ENCODE peak calls at places on chromosomes 12 and 14, in eight cellular contexts. P is NCI-H2029; N is iris pigment epithelial cell; R is NCI-H1694; O is heart left ventricle; Z is EH; X is activated CD4-positive, alpha-beta T cell treated with anti-CD3 and anti-CD28 coated beads, Interleukin-2, amount 50 U/mL, for 48 hours; U is Peyer's patch. H is an unnamed sample.

GRCh38 chr12:50505386-50505827 is 622 bp downstream of the DIP2B start:
- DNase-seq in R (no peak), O (peak; percentile 34), U (peak; percentile 56), X (peak; percentile 50), N (no peak), P (no peak), Z (peak; percentile 39), H (peak; percentile 44)

GRCh38 chr12:91289072-91289471 is 106.5 kb upstream of the DCN start:
- DNase-seq in O (no peak), P (no peak), R (no peak), X (no peak), N (no peak), Z (no peak), U (no peak), H (no peak)

GRCh38 chr12:105053116-105053572 is 31.1 kb downstream of the ALDH1L2 start:
- DNase-seq in Z (peak; percentile 70), O (peak; percentile 55), N (peak; percentile 77), U (peak; percentile 94), P (peak; percentile 47), X (peak; percentile 83), R (peak; percentile 88), H (peak; percentile 54)

GRCh38 chr12:100190013-100190394 is 10.6 kb upstream of the ACTR6 start:
- DNase-seq in Z (peak; percentile 3), P (no peak), U (no peak), X (no peak), N (no peak), O (peak; percentile 32), R (no peak), H (no peak)

GRCh38 chr12:30599631-30600030 is 96.0 kb downstream of the IPO8 start:
- DNase-seq in X (no peak), N (peak; percentile 88), U (no peak), P (peak; percentile 92), Z (no peak), R (no peak), O (no peak), H (no peak)

GRCh38 chr12:57883700-57884099 is 37.2 kb upstream of the CTDSP2 start:
- DNase-seq in P (peak; percentile 78), N (no peak), O (no peak), R (no peak), Z (no peak), U (no peak), X (no peak), H (no peak)

GRCh38 chr12:32399373-32400113 is at the start of gene FGD4:
- DNase-seq in U (peak; percentile 88), Z (peak; percentile 84), X (peak; percentile 68), R (peak; percentile 69), P (peak; percentile 83), O (peak; percentile 87), N (peak; percentile 91), H (peak; percentile 94)

GRCh38 chr12:4174417-4174816 is 99.1 kb upstream of the CCND2 start:
- DNase-seq in R (no peak), P (no peak), O (no peak), N (no peak), Z (no peak), X (no peak), U (no peak), H (no peak)

GRCh38 chr14:89126461-89126860 is 290.6 kb downstream of the FOXN3 start:
- DNase-seq in N (no peak), X (no peak), P (no peak), O (no peak), Z (no peak), R (no peak), U (no peak), H (no peak)

GRCh38 chr12:69779928-69780327 is 41.3 kb downstream of the RAB3IP start:
- DNase-seq in O (no peak), Z (peak; percentile 30), N (peak; percentile 55), R (no peak), X (peak; percentile 6), U (peak; percentile 45), P (no peak), H (no peak)

GRCh38 chr12:132651444-132652100 is 33.0 kb downstream of the P2RX2 start:
- DNase-seq in R (no peak), U (no peak), O (no peak), P (no peak), Z (peak; percentile 6), X (no peak), N (no peak), H (no peak)

GRCh38 chr12:122944588-122944987 is 21.7 kb downstream of the ABCB9 start:
- DNase-seq in R (no peak), P (no peak), X (no peak), N (no peak), Z (peak; percentile 50), O (no peak), U (peak; percentile 57), H (no peak)

GRCh38 chr12:14950982-14951746 is 10.2 kb downstream of the ARHGDIB start:
- DNase-seq in U (no peak), Z (no peak), P (no peak), R (no peak), N (peak; percentile 42), O (peak; percentile 32), X (no peak), H (peak; percentile 57)

GRCh38 chr12:25322351-25322750 is 71.6 kb upstream of the KRAS start:
- DNase-seq in N (no peak), R (no peak), P (no peak), X (no peak), U (no peak), O (no peak), Z (no peak), H (no peak)

GRCh38 chr14:77542349-77543239 is 44.0 kb upstream of the ISM2 start:
- DNase-seq in P (no peak), R (no peak), X (no peak), U (no peak), N (peak; percentile 35), Z (peak; percentile 32), O (no peak), H (no peak)

GRCh38 chr12:31009976-31010375 is 63.7 kb upstream of the DDX11 start:
- DNase-seq in N (no peak), P (no peak), R (no peak), X (no peak), O (no peak), Z (no peak), U (peak; percentile 8), H (no peak)

GRCh38 chr12:57793920-57794319 is 11.3 kb downstream of the TSFM start:
- DNase-seq in U (no peak), Z (peak; percentile 90), R (no peak), X (no peak), O (no peak), N (peak; percentile 93), P (no peak), H (no peak)

GRCh38 chr14:25943329-25943728 is 654.5 kb downstream of the NOVA1 start:
- DNase-seq in R (no peak), U (no peak), X (no peak), P (no peak), Z (no peak), N (no peak), O (no peak), H (no peak)

GRCh38 chr12:10783252-10783651 is 19.2 kb downstream of the TAS2R7 start:
- DNase-seq in N (peak; percentile 39), O (no peak), R (no peak), Z (no peak), U (no peak), X (no peak), P (no peak), H (no peak)

GRCh38 chr12:77354766-77355362 is 289.5 kb upstream of the E2F7 start:
- DNase-seq in N (peak; percentile 11), P (no peak), O (no peak), R (no peak), U (no peak), Z (no peak), X (no peak), H (no peak)

GRCh38 chr12:43370299-43370698 is 181.7 kb downstream of the ADAMTS20 start:
- DNase-seq in U (no peak), P (no peak), N (peak; percentile 86), O (no peak), Z (peak; percentile 34), X (no peak), R (no peak), H (no peak)

GRCh38 chr12:51884676-51885229 is 3.1 kb upstream of the ANKRD33 start:
- DNase-seq in X (no peak), Z (peak; percentile 46), R (no peak), P (no peak), O (no peak), U (peak; percentile 82), N (peak; percentile 64), H (no peak)

GRCh38 chr12:80187660-80188090 is 88.3 kb downstream of the OTOGL start:
- DNase-seq in X (peak; percentile 7), U (no peak), P (peak; percentile 78), R (peak; percentile 41), N (peak; percentile 62), O (peak; percentile 70), Z (peak; percentile 81), H (no peak)

GRCh38 chr12:2351129-2351528 is 298.3 kb downstream of the CACNA1C start:
- DNase-seq in X (no peak), O (no peak), R (no peak), U (no peak), Z (no peak), N (no peak), P (no peak), H (no peak)

GRCh38 chr12:131867891-131868675 is 26.3 kb upstream of the ULK1 start:
- DNase-seq in X (no peak), O (no peak), N (no peak), U (no peak), Z (no peak), R (no peak), P (no peak), H (no peak)

GRCh38 chr14:34699873-34700621 is 14.3 kb downstream of the CFL2 start:
- DNase-seq in O (no peak), X (no peak), Z (peak; percentile 92), N (peak; percentile 94), R (peak; percentile 97), U (no peak), P (peak; percentile 88), H (no peak)

GRCh38 chr14:22391908-22392307 is 197.1 kb downstream of the DAD1 start:
- DNase-seq in N (peak; percentile 81), X (no peak), U (peak; percentile 66), R (no peak), Z (peak; percentile 71), O (peak; percentile 64), P (no peak), H (peak; percentile 36)

GRCh38 chr12:85237320-85237719 is 42.7 kb upstream of the ALX1 start:
- DNase-seq in R (no peak), N (peak; percentile 17), O (no peak), X (no peak), U (no peak), P (no peak), Z (no peak), H (no peak)

GRCh38 chr12:53645191-53645590 is 19.0 kb upstream of the ATF7 start:
- DNase-seq in O (no peak), Z (peak; percentile 86), R (peak; percentile 83), P (no peak), X (no peak), N (no peak), U (no peak), H (no peak)

GRCh38 chr12:67025543-67026114 is 243.5 kb upstream of the CAND1 start:
- DNase-seq in Z (peak; percentile 31), U (peak; percentile 58), R (peak; percentile 7), X (peak; percentile 70), N (peak; percentile 8), P (peak; percentile 51), O (no peak), H (peak; percentile 38)

GRCh38 chr14:81981311-81981675 is 447.6 kb upstream of the SEL1L start:
- DNase-seq in N (no peak), Z (no peak), P (no peak), U (no peak), O (no peak), R (no peak), X (no peak), H (no peak)

GRCh38 chr12:83954939-83955601 is 957.5 kb downstream of the SLC6A15 start:
- DNase-seq in P (no peak), N (peak; percentile 10), R (no peak), O (no peak), U (no peak), X (no peak), Z (peak; percentile 9), H (no peak)

GRCh38 chr12:70920251-70920851 is at the start of gene PTPRR:
- DNase-seq in P (peak; percentile 4), O (no peak), Z (no peak), R (no peak), X (no peak), U (no peak), N (no peak), H (no peak)

GRCh38 chr14:25090281-25090680 is 40.3 kb upstream of the STXBP6 start:
- DNase-seq in U (no peak), X (no peak), Z (peak; percentile 42), P (no peak), N (no peak), R (no peak), O (no peak), H (no peak)

H was measured in left colon.